ENCODE peak calls at places on chromosomes 11 and 22, in four cellular contexts. U is K562, S is H1, B is HepG2. C is an unnamed sample.
A peak's percentile ranks its signal among the peaks of the same experiment; 100 is the strongest.

GRCh38 chr11:40842750-40843339 is 616.6 kb downstream of the LRRC4C start:
- DNase-seq in B (no peak), S (no peak), U (no peak), C (no peak)

GRCh38 chr11:27718853-27719574 is 18.8 kb upstream of the BDNF start:
- DNase-seq in U (no peak), B (no peak), S (peak; percentile 79), C (peak; percentile 64)

GRCh38 chr11:100876826-100877545 is 189.9 kb downstream of the ARHGAP42 start:
- DNase-seq in S (no peak), B (no peak), U (no peak), C (no peak)

GRCh38 chr11:46290598-46291309 is 13.3 kb downstream of the CREB3L1 start:
- DNase-seq in B (no peak), U (peak; percentile 87), S (peak; percentile 84), C (peak; percentile 56)

GRCh38 chr11:61654397-61654829 is 25.8 kb upstream of the DAGLA start:
- DNase-seq in U (no peak), B (no peak), S (no peak), C (no peak)

GRCh38 chr11:68978931-68979591 is 1.7 kb downstream of the MRGPRD start:
- DNase-seq in U (no peak), S (no peak), B (no peak), C (no peak)

GRCh38 chr22:47152236-47152635 is 389.8 kb downstream of the TBC1D22A start:
- DNase-seq in S (no peak), B (no peak), U (no peak), C (no peak)

GRCh38 chr11:61814958-61815789 is 1.6 kb downstream of the FADS1 start:
- DNase-seq in B (peak; percentile 96), U (peak; percentile 90), S (peak; percentile 96), C (peak; percentile 96)

GRCh38 chr11:114280696-114281095 is 15.5 kb upstream of the NNMT start:
- DNase-seq in U (peak; percentile 80), S (peak; percentile 87), B (peak; percentile 46), C (peak; percentile 67)

GRCh38 chr22:25054943-25055511 is 102.5 kb downstream of the KIAA1671 start:
- DNase-seq in S (no peak), U (no peak), B (no peak), C (no peak)

GRCh38 chr11:116281173-116282160 is 491.3 kb downstream of the BUD13 start:
- DNase-seq in S (no peak), B (no peak), U (no peak), C (no peak)

GRCh38 chr11:126578021-126578420 is 222.5 kb downstream of the ST3GAL4 start:
- DNase-seq in U (no peak), B (no peak), S (no peak), C (no peak)

GRCh38 chr22:28146401-28147304 is 227.6 kb upstream of the PITPNB start:
- DNase-seq in U (no peak), B (no peak), S (no peak), C (no peak)

GRCh38 chr11:8022876-8023275 is 35.7 kb downstream of the EIF3F start:
- DNase-seq in U (no peak), B (no peak), S (peak; percentile 16), C (no peak)

GRCh38 chr11:13487661-13488030 is 8.2 kb downstream of the PTH start:
- DNase-seq in B (peak; percentile 77), S (peak; percentile 49), U (peak; percentile 14), C (peak; percentile 49)

GRCh38 chr11:36492724-36493304 is 17.3 kb downstream of the TRAF6 start:
- DNase-seq in S (no peak), B (peak; percentile 35), U (peak; percentile 56), C (peak; percentile 68)

GRCh38 chr11:57476883-57477506 is 16.7 kb downstream of the RTN4RL2 start:
- DNase-seq in U (no peak), B (no peak), S (peak; percentile 68), C (peak; percentile 56)

GRCh38 chr22:45783021-45783420 is 111.4 kb downstream of the ATXN10 start:
- DNase-seq in B (no peak), U (no peak), S (no peak), C (no peak)

GRCh38 chr11:2135018-2135569 is 4.1 kb downstream of the IGF2 start:
- DNase-seq in S (no peak), B (no peak), U (no peak), C (no peak)

GRCh38 chr11:71064702-71065515 is 187.5 kb downstream of the SHANK2 start:
- DNase-seq in B (no peak), S (no peak), U (no peak), C (no peak)

GRCh38 chr11:134596404-134596803 is 184.4 kb upstream of the B3GAT1 start:
- DNase-seq in U (no peak), B (no peak), S (peak; percentile 8), C (no peak)

DNA sequence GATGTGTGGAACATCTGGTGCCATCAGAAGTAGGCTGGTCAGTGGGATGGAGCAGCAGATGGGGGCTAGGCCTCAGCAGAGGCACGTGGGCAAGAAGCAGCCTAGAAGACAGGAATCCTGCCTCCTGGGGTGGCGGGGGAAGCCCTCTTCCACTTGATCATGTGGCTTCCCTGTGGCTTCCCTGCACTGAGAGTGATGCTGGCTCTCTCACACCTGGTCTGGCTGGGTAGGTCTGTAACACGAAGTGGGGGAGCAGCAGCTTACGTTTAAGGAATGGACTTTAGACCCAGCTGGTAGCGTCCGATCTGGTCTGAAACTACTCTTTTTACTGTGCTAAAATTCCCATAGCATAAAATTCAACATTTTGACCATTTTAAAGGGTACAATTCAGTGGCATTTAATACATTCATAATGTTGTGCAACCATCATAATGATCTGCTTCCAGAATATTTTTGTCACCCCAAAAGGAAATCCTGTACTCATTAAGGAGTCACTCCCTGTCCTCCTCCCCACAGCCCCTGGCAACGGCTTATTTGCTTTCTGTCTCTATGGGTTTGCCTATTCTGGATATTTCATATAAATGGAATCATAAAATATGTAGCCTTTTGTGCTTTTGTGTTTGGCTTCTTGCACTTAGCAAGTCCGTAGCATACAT is 21.7 kb downstream of the PTPN5 start:
- DNase-seq in B (no peak), U (no peak), S (no peak), C (no peak)
- TF ChIP-seq RNF2 in B (no peak), U (no peak), S (no peak), C (no peak)

DNA sequence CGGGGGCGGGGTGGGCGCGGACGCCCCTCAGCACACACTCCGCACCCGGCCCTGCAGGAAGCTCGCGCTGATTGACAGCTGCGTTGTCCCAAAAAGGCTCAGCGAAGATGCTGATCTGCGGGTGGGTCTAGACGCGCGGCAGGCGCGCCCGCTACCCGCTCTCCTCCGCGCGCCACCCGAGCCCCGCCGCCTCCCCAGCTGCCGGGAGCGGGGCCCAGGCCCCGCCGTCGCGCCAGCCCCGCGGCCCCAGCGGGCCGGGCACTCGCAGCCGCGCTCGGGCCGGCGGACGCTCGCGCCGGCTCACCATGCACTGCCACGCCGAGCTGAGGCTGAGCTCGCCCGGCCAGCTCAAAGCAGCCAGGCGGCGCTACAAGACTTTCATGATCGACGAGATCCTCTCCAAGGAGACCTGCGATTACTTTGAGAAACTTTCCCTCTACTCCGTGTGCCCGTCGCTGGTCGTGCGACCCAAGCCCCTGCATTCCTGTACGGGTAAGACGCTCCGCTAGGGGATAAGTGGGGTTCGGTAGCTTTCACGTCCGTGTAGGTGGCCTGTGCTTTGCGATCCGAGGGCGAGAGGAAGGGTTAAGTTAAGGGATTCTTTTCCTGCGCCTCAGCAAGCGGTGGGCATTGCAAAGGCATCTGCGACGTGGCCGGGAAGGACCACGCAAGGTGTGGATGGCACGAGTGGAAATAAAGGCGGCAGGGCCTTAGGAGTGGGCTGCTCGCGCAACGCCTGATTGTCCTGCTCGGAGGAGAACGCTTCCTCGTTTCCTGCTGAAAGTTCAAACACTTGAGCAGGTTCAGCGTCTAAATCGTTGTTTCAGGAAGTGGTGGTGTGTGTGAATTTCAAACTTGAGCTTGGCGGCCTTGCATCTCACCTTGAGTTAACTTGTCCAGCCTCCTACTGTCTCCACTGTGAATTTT is at the start of gene BARX2:
- DNase-seq in U (no peak), B (peak; percentile 33), S (peak; percentile 77), C (no peak)
- TF ChIP-seq POLR2A in U (no peak), B (no peak), S (no peak), C (no peak)

DNA sequence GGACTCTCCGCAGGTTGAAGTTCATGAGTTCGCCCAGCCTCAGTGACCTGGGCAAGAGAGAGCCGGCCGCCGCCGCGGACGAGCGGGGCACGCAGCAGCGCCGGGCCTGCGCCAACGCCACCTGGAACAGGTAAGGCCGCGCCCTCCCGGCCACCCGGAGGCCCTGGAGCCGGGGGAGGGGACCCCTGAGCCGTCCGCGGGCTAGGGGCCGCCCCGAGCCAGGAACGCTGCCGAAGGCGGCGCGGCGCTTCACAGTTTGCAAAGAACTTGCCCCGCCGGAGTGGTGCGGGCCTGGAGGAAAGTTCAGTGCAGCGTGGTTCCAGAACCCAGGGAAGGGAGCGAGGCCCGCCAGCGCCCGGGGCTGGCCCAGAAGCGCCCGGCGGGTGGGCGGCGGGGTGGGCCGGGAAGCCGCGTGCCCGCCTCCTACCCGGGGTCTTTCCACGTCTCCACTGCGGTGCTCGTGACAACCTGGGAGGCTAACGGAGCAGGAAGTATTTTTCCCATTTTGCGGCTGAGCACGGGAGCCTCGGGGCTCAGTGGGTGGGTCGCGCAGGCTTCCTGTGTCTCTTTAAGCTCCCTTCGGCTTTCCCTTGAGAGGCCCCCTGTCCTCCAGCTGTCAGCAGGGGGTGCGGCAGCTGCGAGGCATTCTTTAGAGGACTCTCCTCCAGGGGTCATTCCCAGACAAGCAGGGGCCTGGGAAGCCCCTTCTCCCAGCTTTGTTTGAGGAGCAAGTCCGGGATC is 645 bp downstream of the PRR5 start:
- DNase-seq in B (no peak), U (no peak), S (peak; percentile 75), C (no peak)
- TF ChIP-seq RNF2 in B (no peak), U (no peak), S (no peak), C (no peak)

GRCh38 chr11:66001941-66002647 is at the start of the genes BANF1 and EIF1AD:
- DNase-seq in U (peak; percentile 82), B (peak; percentile 96), S (peak; percentile 94), C (peak; percentile 99)
- TF ChIP-seq POLR2A in U (peak; percentile 91), B (peak; percentile 90), S (peak; percentile 80), C (peak; percentile 92)

DNA sequence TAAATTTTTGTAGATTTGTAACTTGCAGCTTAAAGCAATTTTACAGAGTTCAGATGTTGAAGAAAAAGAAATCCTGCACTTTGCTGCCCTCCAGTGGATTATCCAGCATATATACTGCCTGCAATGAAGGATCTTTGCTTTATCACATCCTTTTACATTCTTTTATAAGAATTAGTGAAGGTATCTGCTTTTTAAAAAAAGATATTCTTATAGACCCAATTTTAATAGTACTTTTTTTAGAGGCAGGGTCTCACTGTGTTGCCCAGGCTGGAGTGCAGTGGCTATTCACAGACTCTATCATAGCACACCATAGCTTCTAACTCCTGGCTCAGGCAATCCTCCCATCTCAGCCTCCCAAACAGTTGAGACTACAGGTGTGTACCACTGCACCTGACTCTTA is 60.7 kb downstream of the TTC17 start:
- DNase-seq in S (no peak), U (peak; percentile 15), B (peak; percentile 25), C (peak; percentile 44)
- TF ChIP-seq RNF2 in S (no peak), U (no peak), B (no peak), C (no peak)

GRCh38 chr22:38730411-38730871 is 24.7 kb downstream of the GTPBP1 start:
- DNase-seq in S (no peak), B (no peak), U (no peak), C (no peak)

GRCh38 chr22:38727530-38728451 is 22.0 kb downstream of the GTPBP1 start:
- DNase-seq in S (no peak), U (no peak), B (no peak), C (no peak)

GRCh38 chr22:38728899-38729796 is 23.4 kb downstream of the GTPBP1 start:
- DNase-seq in B (peak; percentile 28), S (no peak), U (no peak), C (no peak)

GRCh38 chr22:38731703-38732161 is 24.1 kb downstream of the SUN2 start:
- DNase-seq in U (no peak), B (no peak), S (no peak), C (no peak)

GRCh38 chr22:38729946-38730345 is 24.2 kb downstream of the GTPBP1 start:
- DNase-seq in B (no peak), U (no peak), S (no peak), C (no peak)
- TF ChIP-seq POLR2A in B (no peak), U (no peak), S (no peak), C (no peak)

C was measured in A549.